ENCODE peak calls at places on chromosomes 7 and 10, in four cellular contexts. C, U, P and L are unnamed samples.

GRCh38 chr7:78018541-78019456 is 220.2 kb downstream of the PHTF2 start:
- DNase-seq in C (peak), U (peak), P (no peak), L (peak)

GRCh38 chr7:106273009-106273695 is 11.6 kb downstream of the NAMPT start:
- DNase-seq in C (no peak), U (no peak), P (no peak), L (no peak)

GRCh38 chr7:114652041-114652440 is 237.4 kb downstream of the FOXP2 start:
- DNase-seq in C (no peak), U (no peak), P (no peak), L (no peak)

GRCh38 chr10:32795598-32796183 is 162.3 kb downstream of the ITGB1 start:
- DNase-seq in C (peak), U (peak), P (peak), L (peak)

GRCh38 chr10:97335188-97335619 is 675 bp upstream of the FRAT2 start:
- DNase-seq in C (no peak), U (no peak), P (peak), L (no peak)

GRCh38 chr10:78865931-78866717 is 202.6 kb upstream of the ZMIZ1 start:
- DNase-seq in C (no peak), U (no peak), P (no peak), L (no peak)

GRCh38 chr7:24757799-24758275 is 573 bp upstream of the GSDME start:
- DNase-seq in C (peak), U (peak), P (no peak), L (peak)

GRCh38 chr7:43905954-43906326 is 456 bp downstream of the URGCP start:
- DNase-seq in C (peak), U (peak), P (peak), L (peak)

GRCh38 chr7:111439977-111440376 is 122.3 kb downstream of the IMMP2L start:
- DNase-seq in C (peak), U (no peak), P (no peak), L (peak)

GRCh38 chr10:132964231-132964630 is 21.9 kb upstream of the CFAP46 start:
- DNase-seq in C (no peak), U (no peak), P (no peak), L (no peak)
- H3K4me3 ChIP-seq in C (no peak), U (no peak), P (no peak), L (no peak)

DNA sequence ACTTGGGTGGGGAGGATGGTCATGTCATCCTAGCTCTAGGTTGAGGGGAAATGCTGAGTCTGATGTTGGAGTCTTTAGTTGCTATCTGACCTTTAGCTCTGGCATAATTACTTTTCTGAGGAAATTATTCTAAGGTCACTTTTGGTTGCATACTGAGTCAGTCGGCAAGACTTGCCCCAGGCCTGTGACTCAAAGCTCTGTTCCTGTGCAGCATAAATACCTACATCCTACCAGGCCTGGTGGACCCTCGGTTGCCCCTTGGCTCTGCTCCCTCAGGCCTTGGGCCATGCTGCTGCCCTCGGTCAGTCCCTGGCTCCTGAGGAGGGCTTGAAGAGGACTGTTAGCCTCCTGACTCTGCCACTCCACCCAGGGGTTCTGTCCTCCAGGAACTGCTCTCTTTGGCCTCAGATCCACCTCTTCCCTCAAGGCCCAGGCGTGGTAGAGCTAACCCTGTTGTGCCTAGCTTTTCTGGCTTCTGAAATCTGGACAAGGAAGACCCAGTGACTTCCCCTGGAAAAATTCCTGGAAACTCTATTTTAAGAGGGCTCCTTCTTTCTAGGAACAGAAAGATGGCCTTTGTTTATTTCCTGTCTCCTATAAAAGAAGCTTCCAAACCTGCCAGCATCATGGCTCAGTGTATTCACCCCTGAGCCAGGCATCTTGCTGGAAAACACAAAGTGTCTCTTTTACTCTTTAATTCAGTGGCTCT is 71.2 kb downstream of the TMEM178B start:
- DNase-seq in C (no peak), U (no peak), P (no peak), L (peak)
- TF ChIP-seq CTCF in C (no peak), U (no peak), P (no peak), L (no peak)

DNA sequence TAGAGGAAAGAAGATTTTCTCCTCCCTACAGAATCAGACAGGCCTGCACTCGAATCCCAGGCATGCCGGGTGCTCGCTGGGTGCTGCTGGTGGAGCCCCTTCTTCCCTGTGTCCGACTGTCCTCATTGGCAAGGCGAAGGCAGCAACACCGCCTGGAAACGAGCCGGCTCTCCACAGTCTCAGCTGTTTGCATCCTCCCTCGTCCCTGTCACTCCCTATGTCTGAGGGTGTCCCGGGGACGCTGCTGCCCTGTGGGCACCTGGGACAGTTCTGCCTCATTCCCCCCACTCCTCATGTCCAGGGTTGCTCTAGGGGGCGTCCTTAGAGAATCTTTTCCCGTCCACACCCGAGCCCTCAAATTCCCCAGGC is 31.6 kb upstream of the TMEM72 start:
- DNase-seq in C (no peak), U (no peak), P (peak), L (no peak)
- H3K4me3 ChIP-seq in C (peak), U (peak), P (peak), L (peak)

GRCh38 chr10:13994932-13995331 is 335.8 kb downstream of the FRMD4A start:
- DNase-seq in C (no peak), U (no peak), P (no peak), L (no peak)
- TF ChIP-seq CTCF in C (no peak), U (no peak), P (no peak), L (no peak)

GRCh38 chr7:100895701-100895955 is at the start of gene ACHE:
- DNase-seq in C (no peak), U (no peak), P (no peak), L (no peak)

GRCh38 chr7:100896743-100897051 is 1.0 kb upstream of the ACHE start:
- DNase-seq in C (no peak), U (no peak), P (no peak), L (no peak)

GRCh38 chr7:100897772-100898454 is 2.2 kb upstream of the ACHE start:
- DNase-seq in C (no peak), U (no peak), P (no peak), L (no peak)

GRCh38 chr7:100895956-100896742 is 461 bp upstream of the ACHE start:
- DNase-seq in C (no peak), U (no peak), P (peak), L (no peak)

DNA sequence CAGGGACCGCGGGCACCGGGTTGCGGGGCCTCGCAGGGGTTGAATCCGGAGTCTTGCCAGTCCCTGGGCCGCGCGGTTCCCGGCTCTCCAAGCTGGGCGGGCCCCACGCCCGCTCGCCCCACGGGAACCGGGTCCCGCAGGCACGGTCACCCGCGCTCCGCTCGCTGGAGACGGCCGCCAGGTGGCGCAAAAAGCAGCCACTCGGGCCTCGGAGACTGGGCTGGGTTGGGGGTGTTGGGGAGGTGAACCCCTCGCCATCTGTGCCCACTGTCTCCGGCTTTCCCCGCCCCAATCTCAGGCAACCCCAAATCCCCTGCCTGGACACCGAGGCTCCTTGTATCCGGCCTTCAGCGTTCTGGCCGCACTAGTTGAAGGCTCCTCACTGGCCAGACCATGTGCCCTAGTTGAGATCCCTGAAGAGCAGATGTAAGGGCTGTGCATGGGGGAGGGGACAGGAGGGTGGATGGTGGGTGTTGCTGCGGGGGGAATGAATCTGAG is 1.5 kb upstream of the ACHE start:
- DNase-seq in C (no peak), U (no peak), P (peak), L (no peak)
- H3K4me3 ChIP-seq in C (no peak), U (no peak), P (peak), L (no peak)

GRCh38 chr10:90944759-90945158 is 23.9 kb upstream of the ANKRD1 start:
- DNase-seq in C (no peak), U (no peak), P (no peak), L (no peak)

GRCh38 chr10:90945496-90946070 is 24.7 kb upstream of the ANKRD1 start:
- DNase-seq in C (no peak), U (no peak), P (no peak), L (peak)

DNA sequence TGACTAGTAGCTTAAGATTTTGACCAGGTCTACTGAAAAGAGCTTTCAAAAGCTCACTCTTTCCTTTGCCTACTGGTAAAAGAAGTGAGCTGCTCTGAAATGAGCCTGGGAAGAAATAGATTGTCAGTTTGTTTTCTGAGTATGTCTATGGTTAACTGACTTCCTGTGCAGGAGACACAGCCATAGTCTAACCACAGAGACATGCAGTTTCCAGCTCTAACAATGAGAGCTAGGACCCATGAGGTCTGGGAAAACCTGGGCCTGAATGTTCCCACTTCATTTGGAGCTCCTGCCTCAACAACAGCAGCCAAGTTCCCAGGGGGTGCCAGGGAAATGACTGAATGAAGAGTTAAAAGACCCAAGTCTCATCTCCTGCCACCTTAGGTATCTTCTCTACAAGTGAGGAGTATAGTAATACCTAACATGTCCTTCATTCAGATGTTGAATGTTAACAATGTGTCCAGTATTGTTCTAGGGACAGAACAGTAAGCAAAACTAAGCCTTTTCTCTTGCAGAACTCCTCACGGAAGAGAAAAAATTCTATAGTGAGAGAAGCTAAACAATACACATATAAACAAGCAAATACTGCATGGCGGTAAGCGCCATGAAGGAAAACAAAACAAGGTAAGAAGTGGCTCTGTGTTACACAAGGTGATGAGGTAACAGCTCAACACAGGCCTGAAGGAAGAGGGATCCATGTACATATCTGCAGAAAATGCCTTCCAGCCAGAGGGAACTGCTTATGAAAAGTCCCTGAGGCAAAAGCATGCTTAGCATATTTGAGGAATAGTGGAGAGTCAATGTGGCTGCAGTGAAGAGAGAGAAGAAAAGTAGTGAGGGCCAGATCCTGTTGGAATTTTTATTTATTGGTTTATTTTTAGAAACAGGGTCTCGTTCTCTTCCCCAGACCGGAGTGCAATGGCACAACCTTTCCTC is 26.4 kb upstream of the ANKRD1 start:
- DNase-seq in C (peak), U (peak), P (no peak), L (no peak)
- TF ChIP-seq CTCF in C (no peak), U (no peak), P (no peak), L (no peak)

DNA sequence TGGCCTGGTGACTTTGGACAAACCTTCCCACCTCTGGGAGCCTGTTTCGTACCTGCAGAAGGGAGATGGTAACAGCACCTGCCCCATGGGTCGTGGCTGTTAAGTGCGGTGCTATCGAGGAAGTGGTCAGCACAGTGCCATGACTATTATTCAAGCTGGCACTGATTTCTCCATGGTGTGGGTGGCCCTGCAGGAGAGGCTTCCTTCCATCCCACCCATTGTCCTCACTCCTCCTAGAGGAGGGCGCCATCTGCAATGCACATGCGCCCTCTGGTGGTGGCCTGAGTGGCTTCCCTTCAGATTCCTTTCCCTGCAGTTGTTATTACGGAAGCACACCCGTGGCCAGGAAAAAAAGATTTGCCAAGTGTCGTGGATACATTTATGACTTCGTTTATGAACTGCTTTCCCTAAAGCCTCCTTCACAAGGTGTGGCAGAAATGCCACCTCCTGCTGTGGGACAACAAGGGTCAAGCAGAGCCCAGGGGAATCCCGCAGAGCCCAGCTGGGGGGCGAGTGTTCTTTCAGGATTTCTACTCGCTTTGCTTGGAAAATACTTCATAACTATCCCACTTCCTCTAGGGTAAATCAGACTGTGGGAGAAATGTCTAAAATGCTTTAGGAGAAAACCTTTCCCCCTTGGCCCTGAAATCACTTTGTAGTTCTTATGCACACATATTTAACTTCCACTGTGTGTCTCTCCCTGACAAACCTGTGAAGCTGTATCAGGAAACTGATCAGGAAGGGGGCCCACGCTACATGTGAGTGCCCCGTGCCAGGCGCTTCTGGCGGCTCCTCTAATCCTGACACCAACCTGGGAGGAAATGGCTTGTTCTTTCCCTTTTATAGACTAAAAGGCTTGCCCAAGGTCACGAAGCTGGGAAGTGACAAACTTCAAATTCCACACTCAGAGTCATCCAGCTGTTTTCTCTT is 98.0 kb upstream of the ANLN start:
- DNase-seq in C (peak), U (peak), P (peak), L (peak)
- H3K4me3 ChIP-seq in C (peak), U (peak), P (no peak), L (peak)